ENCODE peak calls at places on chromosomes 5 and 9, in five cellular contexts. One of them, this sample, is unnamed.

GRCh38 chr5:17096975-17097695 is 120.3 kb upstream of the BASP1 start:
- DNase-seq in HTR-8/SVneo: no peak
- DNase-seq in HT-29: peak; percentile 66
- DNase-seq in ELF-1: peak; percentile 60
- DNase-seq in Ammon's horn: no peak
- DNase-seq in this sample: no peak

GRCh38 chr5:136147632-136148031 is 15.0 kb downstream of the SMAD5 start:
- DNase-seq in ELF-1: no peak
- DNase-seq in HT-29: no peak
- DNase-seq in Ammon's horn: no peak
- DNase-seq in HTR-8/SVneo: no peak
- DNase-seq in this sample: no peak

GRCh38 chr5:180343110-180343845 is 9.9 kb downstream of the GFPT2 start:
- DNase-seq in ELF-1: peak; percentile 64
- DNase-seq in HT-29: no peak
- DNase-seq in HTR-8/SVneo: no peak
- DNase-seq in Ammon's horn: peak; percentile 65
- DNase-seq in this sample: no peak

GRCh38 chr5:135185461-135186075 is 151.5 kb upstream of the PITX1 start:
- DNase-seq in Ammon's horn: peak; percentile 70
- DNase-seq in ELF-1: no peak
- DNase-seq in HT-29: no peak
- DNase-seq in HTR-8/SVneo: no peak
- DNase-seq in this sample: peak; percentile 77

GRCh38 chr9:33125871-33126822 is 41.0 kb downstream of the B4GALT1 start:
- DNase-seq in ELF-1: peak; percentile 55
- DNase-seq in HTR-8/SVneo: no peak
- DNase-seq in Ammon's horn: no peak
- DNase-seq in HT-29: peak; percentile 29
- DNase-seq in this sample: no peak

GRCh38 chr9:129954868-129955550 is 88.0 kb downstream of the FNBP1 start:
- DNase-seq in ELF-1: no peak
- DNase-seq in HT-29: no peak
- DNase-seq in Ammon's horn: peak; percentile 43
- DNase-seq in HTR-8/SVneo: no peak
- DNase-seq in this sample: no peak

GRCh38 chr9:68711281-68711680 is 6.2 kb downstream of the PIP5K1B start:
- DNase-seq in ELF-1: no peak
- DNase-seq in HTR-8/SVneo: no peak
- DNase-seq in HT-29: no peak
- DNase-seq in Ammon's horn: no peak
- DNase-seq in this sample: no peak

GRCh38 chr5:132205385-132206125 is 22.1 kb downstream of the P4HA2 start:
- DNase-seq in HT-29: no peak
- DNase-seq in ELF-1: no peak
- DNase-seq in Ammon's horn: no peak
- DNase-seq in HTR-8/SVneo: no peak
- DNase-seq in this sample: no peak

GRCh38 chr5:103918668-103919367 is 356.2 kb upstream of the NUDT12 start:
- DNase-seq in Ammon's horn: no peak
- DNase-seq in HTR-8/SVneo: no peak
- DNase-seq in HT-29: no peak
- DNase-seq in ELF-1: peak; percentile 9
- DNase-seq in this sample: no peak

GRCh38 chr9:121949364-121949763 is 143.7 kb downstream of the TTLL11 start:
- DNase-seq in HT-29: no peak
- DNase-seq in ELF-1: no peak
- DNase-seq in HTR-8/SVneo: no peak
- DNase-seq in Ammon's horn: no peak
- DNase-seq in this sample: no peak

GRCh38 chr5:59069438-59070079 is 486.7 kb downstream of the RAB3C start:
- DNase-seq in ELF-1: peak; percentile 25
- DNase-seq in HT-29: peak; percentile 56
- DNase-seq in HTR-8/SVneo: peak; percentile 71
- DNase-seq in Ammon's horn: peak; percentile 75
- DNase-seq in this sample: no peak

GRCh38 chr9:33108472-33108871 is 32.0 kb upstream of the SMU1 start:
- DNase-seq in HTR-8/SVneo: no peak
- DNase-seq in ELF-1: no peak
- DNase-seq in Ammon's horn: no peak
- DNase-seq in HT-29: no peak
- DNase-seq in this sample: peak; percentile 15

GRCh38 chr9:132210472-132211145 is 48.8 kb downstream of the NTNG2 start:
- DNase-seq in HTR-8/SVneo: no peak
- DNase-seq in HT-29: no peak
- DNase-seq in Ammon's horn: peak; percentile 52
- DNase-seq in ELF-1: no peak
- DNase-seq in this sample: no peak

GRCh38 chr5:122137702-122138101 is 8.4 kb downstream of the ZNF474 start:
- DNase-seq in HTR-8/SVneo: no peak
- DNase-seq in ELF-1: no peak
- DNase-seq in HT-29: no peak
- DNase-seq in Ammon's horn: no peak
- DNase-seq in this sample: no peak

GRCh38 chr9:15999422-16000339 is 446.8 kb downstream of the CCDC171 start:
- DNase-seq in ELF-1: peak; percentile 36
- DNase-seq in HT-29: no peak
- DNase-seq in HTR-8/SVneo: peak; percentile 49
- DNase-seq in Ammon's horn: no peak
- DNase-seq in this sample: no peak

GRCh38 chr5:97164846-97165245 is 18.2 kb downstream of the RIOK2 start:
- DNase-seq in Ammon's horn: no peak
- DNase-seq in HT-29: no peak
- DNase-seq in ELF-1: no peak
- DNase-seq in HTR-8/SVneo: no peak
- DNase-seq in this sample: no peak

GRCh38 chr9:2053883-2054845 is 39.0 kb downstream of the SMARCA2 start:
- DNase-seq in ELF-1: peak; percentile 10
- DNase-seq in HT-29: no peak
- DNase-seq in HTR-8/SVneo: no peak
- DNase-seq in Ammon's horn: peak; percentile 85
- DNase-seq in this sample: no peak

GRCh38 chr5:56543431-56544385 is 271.6 kb upstream of the MAP3K1 start:
- DNase-seq in Ammon's horn: no peak
- DNase-seq in HT-29: peak; percentile 37
- DNase-seq in HTR-8/SVneo: peak; percentile 72
- DNase-seq in ELF-1: no peak
- DNase-seq in this sample: no peak

GRCh38 chr5:21573915-21574314 is 1279.2 kb downstream of the CDH12 start:
- DNase-seq in Ammon's horn: peak; percentile 8
- DNase-seq in HT-29: no peak
- DNase-seq in ELF-1: no peak
- DNase-seq in HTR-8/SVneo: no peak
- DNase-seq in this sample: no peak

GRCh38 chr5:124651663-124652513 is 94.6 kb downstream of the ZNF608 start:
- DNase-seq in HTR-8/SVneo: peak; percentile 71
- DNase-seq in ELF-1: peak; percentile 93
- DNase-seq in HT-29: peak; percentile 77
- DNase-seq in Ammon's horn: peak; percentile 93
- DNase-seq in this sample: peak; percentile 69

GRCh38 chr5:115888027-115888426 is 46.3 kb downstream of the AP3S1 start:
- DNase-seq in ELF-1: no peak
- DNase-seq in HT-29: peak; percentile 19
- DNase-seq in HTR-8/SVneo: no peak
- DNase-seq in Ammon's horn: no peak
- DNase-seq in this sample: no peak

GRCh38 chr5:173806270-173807035 is 81.7 kb upstream of the CPEB4 start:
- DNase-seq in HTR-8/SVneo: no peak
- DNase-seq in Ammon's horn: no peak
- DNase-seq in HT-29: no peak
- DNase-seq in ELF-1: no peak
- DNase-seq in this sample: no peak

GRCh38 chr5:139619861-139620260 is 28.3 kb upstream of the CXXC5 start:
- DNase-seq in Ammon's horn: no peak
- DNase-seq in HT-29: no peak
- DNase-seq in HTR-8/SVneo: no peak
- DNase-seq in ELF-1: no peak
- DNase-seq in this sample: no peak

GRCh38 chr5:113489299-113489698 is 1.0 kb upstream of the MCC start:
- DNase-seq in ELF-1: peak; percentile 11
- DNase-seq in HT-29: peak; percentile 48
- DNase-seq in Ammon's horn: no peak
- DNase-seq in HTR-8/SVneo: peak; percentile 83
- DNase-seq in this sample: no peak

GRCh38 chr5:75733767-75734166 is 16.5 kb upstream of the POC5 start:
- DNase-seq in HT-29: no peak
- DNase-seq in HTR-8/SVneo: no peak
- DNase-seq in Ammon's horn: no peak
- DNase-seq in ELF-1: no peak
- DNase-seq in this sample: no peak

GRCh38 chr9:76206821-76207220 is 187.4 kb downstream of the RFK start:
- DNase-seq in ELF-1: peak; percentile 47
- DNase-seq in HT-29: no peak
- DNase-seq in HTR-8/SVneo: no peak
- DNase-seq in Ammon's horn: no peak
- DNase-seq in this sample: no peak

GRCh38 chr5:156929366-156929948 is 33.6 kb downstream of the TIMD4 start:
- DNase-seq in HT-29: no peak
- DNase-seq in HTR-8/SVneo: no peak
- DNase-seq in Ammon's horn: no peak
- DNase-seq in ELF-1: no peak
- DNase-seq in this sample: no peak

GRCh38 chr5:107630184-107630583 is 40.6 kb downstream of the EFNA5 start:
- DNase-seq in HT-29: peak; percentile 20
- DNase-seq in Ammon's horn: no peak
- DNase-seq in ELF-1: no peak
- DNase-seq in HTR-8/SVneo: no peak
- DNase-seq in this sample: no peak

GRCh38 chr9:114119242-114120191 is 20.4 kb upstream of the KIF12 start:
- DNase-seq in HTR-8/SVneo: no peak
- DNase-seq in Ammon's horn: no peak
- DNase-seq in HT-29: peak; percentile 38
- DNase-seq in ELF-1: no peak
- DNase-seq in this sample: no peak

GRCh38 chr5:170405822-170406221 is 16.7 kb upstream of the KCNMB1 start:
- DNase-seq in Ammon's horn: no peak
- DNase-seq in HTR-8/SVneo: no peak
- DNase-seq in ELF-1: no peak
- DNase-seq in HT-29: no peak
- DNase-seq in this sample: no peak

GRCh38 chr5:159904874-159905273 is 11.4 kb upstream of the ADRA1B start:
- DNase-seq in HTR-8/SVneo: no peak
- DNase-seq in Ammon's horn: no peak
- DNase-seq in ELF-1: no peak
- DNase-seq in HT-29: no peak
- DNase-seq in this sample: no peak

GRCh38 chr9:135021393-135021789 is 66.1 kb upstream of the OLFM1 start:
- DNase-seq in HT-29: no peak
- DNase-seq in Ammon's horn: no peak
- DNase-seq in HTR-8/SVneo: no peak
- DNase-seq in ELF-1: no peak
- DNase-seq in this sample: no peak

GRCh38 chr5:98510111-98510510 is 263.4 kb upstream of the RGMB start:
- DNase-seq in HT-29: no peak
- DNase-seq in Ammon's horn: peak; percentile 67
- DNase-seq in ELF-1: no peak
- DNase-seq in HTR-8/SVneo: no peak
- DNase-seq in this sample: no peak

GRCh38 chr9:137534256-137535119 is 15.7 kb downstream of the PNPLA7 start:
- DNase-seq in Ammon's horn: no peak
- DNase-seq in HTR-8/SVneo: peak; percentile 63
- DNase-seq in HT-29: peak; percentile 73
- DNase-seq in ELF-1: peak; percentile 80
- DNase-seq in this sample: no peak

GRCh38 chr9:136901516-136902258 is 15.4 kb downstream of the TRAF2 start:
- DNase-seq in ELF-1: no peak
- DNase-seq in HTR-8/SVneo: peak; percentile 42
- DNase-seq in Ammon's horn: no peak
- DNase-seq in HT-29: peak; percentile 90
- DNase-seq in this sample: no peak

GRCh38 chr5:161085081-161085480 is 233.1 kb upstream of the ATP10B start:
- DNase-seq in ELF-1: no peak
- DNase-seq in Ammon's horn: no peak
- DNase-seq in HTR-8/SVneo: no peak
- DNase-seq in HT-29: no peak
- DNase-seq in this sample: no peak

GRCh38 chr5:107439832-107440231 is 230.9 kb downstream of the EFNA5 start:
- DNase-seq in HTR-8/SVneo: no peak
- DNase-seq in Ammon's horn: no peak
- DNase-seq in HT-29: no peak
- DNase-seq in ELF-1: no peak
- DNase-seq in this sample: no peak

GRCh38 chr9:99433555-99433954 is 211.5 kb downstream of the SEC61B start:
- DNase-seq in ELF-1: peak; percentile 84
- DNase-seq in HT-29: peak; percentile 41
- DNase-seq in Ammon's horn: no peak
- DNase-seq in HTR-8/SVneo: peak; percentile 71
- DNase-seq in this sample: no peak

GRCh38 chr9:89153187-89153586 is 25.4 kb downstream of the SHC3 start:
- DNase-seq in ELF-1: no peak
- DNase-seq in HT-29: no peak
- DNase-seq in HTR-8/SVneo: no peak
- DNase-seq in Ammon's horn: no peak
- DNase-seq in this sample: no peak